ENCODE peak calls at places on chromosomes 16 and 17, in seven cellular contexts. H, W, N, L, E, F and U are unnamed samples.

GRCh38 chr17:57604771-57605733 is 140.0 kb downstream of the CCDC182 start:
- DNase-seq in L (peak), F (no peak), N (peak), W (peak), H (peak), E (peak), U (peak)

GRCh38 chr16:1745181-1745899 is 26.0 kb downstream of the NME3 start:
- DNase-seq in W (peak), E (no peak), H (no peak), F (no peak), N (peak), L (no peak), U (no peak)

GRCh38 chr16:82852388-82852998 is 225.7 kb downstream of the CDH13 start:
- DNase-seq in E (no peak), F (no peak), L (no peak), W (no peak), N (no peak), H (no peak), U (no peak)

GRCh38 chr16:56861092-56861610 is 3.9 kb upstream of the SLC12A3 start:
- DNase-seq in W (no peak), L (no peak), H (no peak), E (no peak), N (peak), F (peak), U (peak)

GRCh38 chr16:27817038-27817437 is 246.5 kb downstream of the GSG1L start:
- DNase-seq in N (no peak), E (no peak), L (no peak), F (no peak), H (no peak), W (no peak), U (no peak)

GRCh38 chr17:6177941-6178694 is 107.9 kb downstream of the WSCD1 start:
- DNase-seq in F (no peak), E (no peak), N (no peak), W (no peak), L (no peak), H (no peak), U (no peak)

GRCh38 chr16:59909262-59909661 is 1175.1 kb upstream of the GOT2 start:
- DNase-seq in F (no peak), L (no peak), E (no peak), N (peak), W (no peak), H (no peak), U (no peak)

GRCh38 chr17:79836952-79837887 is 2.0 kb downstream of the CBX4 start:
- DNase-seq in F (peak), W (peak), L (peak), N (peak), H (peak), E (peak), U (peak)

GRCh38 chr17:81234940-81235821 is 3.7 kb downstream of the TEPSIN start:
- DNase-seq in H (no peak), F (no peak), E (no peak), N (no peak), W (no peak), L (no peak), U (no peak)

GRCh38 chr16:75217389-75217851 is 1.4 kb upstream of the CTRB1 start:
- DNase-seq in L (no peak), N (no peak), W (no peak), F (no peak), E (no peak), H (no peak), U (no peak)

GRCh38 chr17:55926276-55926995 is 175.6 kb downstream of the PCTP start:
- DNase-seq in W (no peak), F (no peak), L (no peak), N (no peak), E (no peak), H (no peak), U (peak)

GRCh38 chr16:86735727-86736126 is 157.4 kb downstream of the FOXL1 start:
- DNase-seq in W (no peak), F (no peak), L (no peak), E (no peak), H (no peak), N (no peak), U (no peak)

GRCh38 chr16:57634171-57634570 is 5.7 kb downstream of the ADGRG1 start:
- DNase-seq in W (no peak), L (no peak), F (no peak), N (no peak), H (no peak), E (no peak), U (no peak)

GRCh38 chr16:68529931-68530667 is 9.0 kb upstream of the ZFP90 start:
- DNase-seq in N (peak), F (peak), W (peak), E (peak), H (peak), L (peak), U (peak)

GRCh38 chr16:54505479-54506247 is 219.1 kb upstream of the IRX3 start:
- DNase-seq in L (no peak), H (no peak), W (peak), F (no peak), E (no peak), N (no peak), U (no peak)

GRCh38 chr17:66831383-66832220 is 3.3 kb upstream of the CACNG5 start:
- DNase-seq in W (no peak), N (no peak), L (no peak), E (no peak), H (no peak), F (no peak), U (no peak)

GRCh38 chr17:32671891-32672290 is 185.1 kb downstream of the CDK5R1 start:
- DNase-seq in E (peak), H (no peak), L (no peak), W (peak), N (no peak), F (peak), U (no peak)

GRCh38 chr17:801660-802059 is 19.5 kb downstream of the MRM3 start:
- DNase-seq in W (no peak), E (no peak), L (no peak), F (no peak), H (no peak), N (peak), U (no peak)

GRCh38 chr17:44536090-44536960 is 21.0 kb upstream of the FZD2 start:
- DNase-seq in N (peak), F (no peak), W (peak), L (no peak), E (no peak), H (no peak), U (no peak)

GRCh38 chr17:48616719-48617514 is 1.8 kb upstream of the HOXB8 start:
- DNase-seq in E (no peak), F (no peak), N (no peak), L (no peak), W (no peak), H (no peak), U (no peak)

GRCh38 chr17:34370997-34371395 is 8.0 kb upstream of the CCL1 start:
- DNase-seq in H (peak), W (peak), F (no peak), N (no peak), E (no peak), L (no peak), U (peak)

GRCh38 chr17:10698116-10698818 is 873 bp downstream of the ADPRM start:
- DNase-seq in N (peak), W (peak), F (peak), L (no peak), E (no peak), H (no peak), U (peak)

GRCh38 chr17:58215685-58216084 is 3.4 kb downstream of the MKS1 start:
- DNase-seq in L (no peak), N (no peak), H (no peak), E (no peak), W (no peak), F (peak), U (peak)

GRCh38 chr16:88347656-88348376 is 34.9 kb upstream of the ZNF469 start:
- DNase-seq in E (peak), H (peak), N (no peak), L (no peak), F (no peak), W (no peak), U (peak)

GRCh38 chr16:4683255-4684029 is 9.9 kb upstream of the NUDT16L1 start:
- DNase-seq in E (no peak), L (no peak), W (no peak), H (no peak), N (no peak), F (no peak), U (no peak)

GRCh38 chr17:2924211-2924610 is 128.0 kb downstream of the RAP1GAP2 start:
- DNase-seq in H (no peak), E (no peak), L (no peak), N (peak), F (no peak), W (peak), U (no peak)

GRCh38 chr16:86067516-86067915 is 168.6 kb downstream of the IRF8 start:
- DNase-seq in W (no peak), F (no peak), N (no peak), E (no peak), L (no peak), H (no peak), U (no peak)

GRCh38 chr16:57535680-57536305 is 578 bp downstream of the CCDC102A start:
- DNase-seq in E (peak), F (peak), L (peak), N (peak), H (peak), W (peak), U (peak)

GRCh38 chr16:68064791-68065365 is 20.3 kb upstream of the NFATC3 start:
- DNase-seq in H (peak), E (peak), F (peak), L (peak), W (peak), N (peak), U (peak)

GRCh38 chr16:79653337-79654000 is 52.9 kb upstream of the MAF start:
- DNase-seq in W (peak), H (no peak), L (no peak), N (peak), E (peak), F (no peak), U (no peak)